ENCODE peak calls at places on chromosomes 16 and 17, in six cellular contexts. One of them, this sample, is unnamed.

GRCh38 chr16:88069397-88070168 is 118.3 kb downstream of the BANP start:
- DNase-seq in right lobe of liver: peak; percentile 45
- DNase-seq in GM10248: peak; percentile 90
- DNase-seq in fibroblast of mammary gland: no peak
- DNase-seq in BE2C: no peak
- DNase-seq in B cell: peak; percentile 94
- DNase-seq in this sample: peak; percentile 77

GRCh38 chr17:44927696-44928095 is 12.4 kb upstream of the GFAP start:
- DNase-seq in B cell: no peak
- DNase-seq in fibroblast of mammary gland: no peak
- DNase-seq in right lobe of liver: no peak
- DNase-seq in GM10248: no peak
- DNase-seq in BE2C: peak; percentile 7
- DNase-seq in this sample: no peak

GRCh38 chr16:86732621-86733297 is 154.4 kb downstream of the FOXL1 start:
- DNase-seq in GM10248: no peak
- DNase-seq in B cell: no peak
- DNase-seq in BE2C: no peak
- DNase-seq in fibroblast of mammary gland: peak; percentile 46
- DNase-seq in right lobe of liver: no peak
- DNase-seq in this sample: no peak

GRCh38 chr16:51326131-51326856 is 175.2 kb upstream of the SALL1 start:
- DNase-seq in BE2C: no peak
- DNase-seq in right lobe of liver: no peak
- DNase-seq in B cell: no peak
- DNase-seq in GM10248: no peak
- DNase-seq in fibroblast of mammary gland: peak; percentile 96
- DNase-seq in this sample: no peak

GRCh38 chr17:41917957-41918391 is 777 bp downstream of the ACLY start:
- DNase-seq in GM10248: peak; percentile 40
- DNase-seq in right lobe of liver: peak; percentile 80
- DNase-seq in BE2C: peak; percentile 91
- DNase-seq in B cell: no peak
- DNase-seq in fibroblast of mammary gland: peak; percentile 41
- DNase-seq in this sample: peak; percentile 19

GRCh38 chr16:89507834-89508590 is at the start of gene SPG7:
- DNase-seq in fibroblast of mammary gland: peak; percentile 79
- DNase-seq in right lobe of liver: peak; percentile 87
- DNase-seq in BE2C: peak; percentile 91
- DNase-seq in B cell: peak; percentile 98
- DNase-seq in GM10248: peak; percentile 98
- DNase-seq in this sample: peak; percentile 75

GRCh38 chr17:82804442-82805191 is 35.2 kb downstream of the ZNF750 start:
- DNase-seq in fibroblast of mammary gland: peak; percentile 92
- DNase-seq in right lobe of liver: no peak
- DNase-seq in BE2C: no peak
- DNase-seq in GM10248: no peak
- DNase-seq in B cell: no peak
- DNase-seq in this sample: no peak

GRCh38 chr17:29867643-29868181 is 62.3 kb downstream of the SSH2 start:
- DNase-seq in GM10248: no peak
- DNase-seq in fibroblast of mammary gland: peak; percentile 18
- DNase-seq in right lobe of liver: no peak
- DNase-seq in BE2C: no peak
- DNase-seq in B cell: peak; percentile 17
- DNase-seq in this sample: no peak

GRCh38 chr17:356671-357434 is 4.2 kb upstream of the RPH3AL start:
- DNase-seq in B cell: no peak
- DNase-seq in fibroblast of mammary gland: no peak
- DNase-seq in GM10248: no peak
- DNase-seq in BE2C: no peak
- DNase-seq in right lobe of liver: peak; percentile 46
- DNase-seq in this sample: no peak

GRCh38 chr16:74626741-74627416 is 20.0 kb upstream of the GLG1 start:
- DNase-seq in right lobe of liver: no peak
- DNase-seq in fibroblast of mammary gland: peak; percentile 77
- DNase-seq in GM10248: peak; percentile 43
- DNase-seq in B cell: no peak
- DNase-seq in BE2C: no peak
- DNase-seq in this sample: no peak

GRCh38 chr16:68658258-68658973 is 13.3 kb downstream of the CDH3 start:
- DNase-seq in right lobe of liver: no peak
- DNase-seq in B cell: no peak
- DNase-seq in GM10248: no peak
- DNase-seq in BE2C: no peak
- DNase-seq in fibroblast of mammary gland: peak; percentile 50
- DNase-seq in this sample: no peak

GRCh38 chr17:45334231-45334630 is 17.4 kb upstream of the MAP3K14 start:
- DNase-seq in B cell: no peak
- DNase-seq in right lobe of liver: no peak
- DNase-seq in BE2C: no peak
- DNase-seq in GM10248: no peak
- DNase-seq in fibroblast of mammary gland: no peak
- DNase-seq in this sample: no peak

GRCh38 chr17:7884581-7885356 is 3.8 kb upstream of the CHD3 start:
- DNase-seq in B cell: peak; percentile 51
- DNase-seq in GM10248: peak; percentile 25
- DNase-seq in fibroblast of mammary gland: no peak
- DNase-seq in right lobe of liver: no peak
- DNase-seq in BE2C: no peak
- DNase-seq in this sample: no peak

GRCh38 chr16:69187387-69187890 is 475 bp downstream of the SNTB2 start:
- DNase-seq in right lobe of liver: peak; percentile 76
- DNase-seq in fibroblast of mammary gland: no peak
- DNase-seq in GM10248: peak; percentile 53
- DNase-seq in BE2C: peak; percentile 71
- DNase-seq in B cell: peak; percentile 68
- DNase-seq in this sample: peak; percentile 37

GRCh38 chr17:36901506-36901905 is 35.8 kb upstream of the LHX1 start:
- DNase-seq in right lobe of liver: no peak
- DNase-seq in B cell: no peak
- DNase-seq in GM10248: no peak
- DNase-seq in BE2C: no peak
- DNase-seq in fibroblast of mammary gland: peak; percentile 1
- DNase-seq in this sample: no peak

GRCh38 chr16:79767597-79768280 is 167.2 kb upstream of the MAF start:
- DNase-seq in right lobe of liver: peak; percentile 68
- DNase-seq in BE2C: no peak
- DNase-seq in B cell: no peak
- DNase-seq in fibroblast of mammary gland: peak; percentile 23
- DNase-seq in GM10248: no peak
- DNase-seq in this sample: peak; percentile 58

GRCh38 chr16:53154513-53154912 is 99.7 kb downstream of the CHD9 start:
- DNase-seq in GM10248: no peak
- DNase-seq in B cell: no peak
- DNase-seq in fibroblast of mammary gland: no peak
- DNase-seq in right lobe of liver: no peak
- DNase-seq in BE2C: peak; percentile 49
- DNase-seq in this sample: no peak

GRCh38 chr16:77789646-77790370 is 1.4 kb downstream of the VAT1L start:
- DNase-seq in BE2C: no peak
- DNase-seq in fibroblast of mammary gland: no peak
- DNase-seq in GM10248: no peak
- DNase-seq in B cell: no peak
- DNase-seq in right lobe of liver: no peak
- DNase-seq in this sample: no peak

GRCh38 chr16:373848-374615 is 3.7 kb upstream of the MRPL28 start:
- DNase-seq in right lobe of liver: no peak
- DNase-seq in B cell: no peak
- DNase-seq in GM10248: no peak
- DNase-seq in fibroblast of mammary gland: no peak
- DNase-seq in BE2C: no peak
- DNase-seq in this sample: no peak

GRCh38 chr17:66351053-66351452 is 48.6 kb downstream of the PRKCA start:
- DNase-seq in B cell: no peak
- DNase-seq in right lobe of liver: no peak
- DNase-seq in fibroblast of mammary gland: no peak
- DNase-seq in GM10248: no peak
- DNase-seq in BE2C: no peak
- DNase-seq in this sample: no peak

GRCh38 chr17:44053130-44053872 is 13.2 kb downstream of the LSM12 start:
- DNase-seq in BE2C: no peak
- DNase-seq in fibroblast of mammary gland: no peak
- DNase-seq in GM10248: no peak
- DNase-seq in right lobe of liver: no peak
- DNase-seq in B cell: no peak
- DNase-seq in this sample: no peak

GRCh38 chr16:84406006-84406963 is 37.9 kb downstream of the ATP2C2 start:
- DNase-seq in BE2C: no peak
- DNase-seq in right lobe of liver: no peak
- DNase-seq in GM10248: no peak
- DNase-seq in fibroblast of mammary gland: no peak
- DNase-seq in B cell: no peak
- DNase-seq in this sample: no peak

GRCh38 chr17:43368740-43369506 is 29.9 kb upstream of the ARL4D start:
- DNase-seq in fibroblast of mammary gland: peak; percentile 78
- DNase-seq in B cell: peak; percentile 72
- DNase-seq in BE2C: no peak
- DNase-seq in GM10248: peak; percentile 56
- DNase-seq in right lobe of liver: peak; percentile 89
- DNase-seq in this sample: peak; percentile 33

GRCh38 chr17:50817142-50817751 is 18.1 kb upstream of the WFIKKN2 start:
- DNase-seq in BE2C: peak; percentile 66
- DNase-seq in fibroblast of mammary gland: peak; percentile 24
- DNase-seq in right lobe of liver: no peak
- DNase-seq in B cell: peak; percentile 73
- DNase-seq in GM10248: peak; percentile 71
- DNase-seq in this sample: peak; percentile 60

GRCh38 chr16:74748710-74749073 is 25.9 kb downstream of the FA2H start:
- DNase-seq in GM10248: no peak
- DNase-seq in BE2C: no peak
- DNase-seq in right lobe of liver: peak; percentile 19
- DNase-seq in B cell: no peak
- DNase-seq in fibroblast of mammary gland: no peak
- DNase-seq in this sample: no peak

GRCh38 chr17:30600830-30601494 is 123.8 kb downstream of the GOSR1 start:
- DNase-seq in right lobe of liver: no peak
- DNase-seq in BE2C: no peak
- DNase-seq in fibroblast of mammary gland: peak; percentile 18
- DNase-seq in B cell: peak; percentile 39
- DNase-seq in GM10248: peak; percentile 40
- DNase-seq in this sample: peak; percentile 18

GRCh38 chr16:66205287-66206167 is 161.0 kb upstream of the CDH5 start:
- DNase-seq in BE2C: no peak
- DNase-seq in B cell: no peak
- DNase-seq in right lobe of liver: no peak
- DNase-seq in GM10248: no peak
- DNase-seq in fibroblast of mammary gland: peak; percentile 74
- DNase-seq in this sample: no peak

GRCh38 chr17:44541884-44542581 is 15.3 kb upstream of the FZD2 start:
- DNase-seq in GM10248: no peak
- DNase-seq in BE2C: no peak
- DNase-seq in right lobe of liver: no peak
- DNase-seq in fibroblast of mammary gland: no peak
- DNase-seq in B cell: no peak
- DNase-seq in this sample: no peak

GRCh38 chr17:57868007-57868774 is 18.3 kb upstream of the MRPS23 start:
- DNase-seq in right lobe of liver: no peak
- DNase-seq in fibroblast of mammary gland: peak; percentile 95
- DNase-seq in GM10248: peak; percentile 89
- DNase-seq in BE2C: peak; percentile 83
- DNase-seq in B cell: peak; percentile 74
- DNase-seq in this sample: peak; percentile 39

DNA sequence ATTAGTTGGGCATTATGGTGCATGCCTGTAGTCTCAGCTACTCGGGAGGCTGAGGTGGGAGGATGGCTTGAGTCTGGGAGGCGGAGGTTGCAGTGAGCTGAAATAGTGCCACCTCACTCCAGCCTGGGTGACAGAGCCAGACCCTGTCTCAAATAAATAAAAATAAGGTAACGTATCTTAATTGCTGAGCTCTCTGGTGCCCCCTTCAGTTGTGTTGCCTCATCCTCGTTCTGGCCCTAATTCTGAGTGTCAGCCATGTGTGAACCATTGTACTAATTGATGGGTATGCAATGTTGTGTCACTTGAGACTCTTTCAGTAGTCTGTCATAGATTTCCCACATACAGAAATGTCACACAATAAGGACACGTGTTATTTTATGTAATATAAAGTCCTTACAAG is 363.1 kb upstream of the RBFOX1 start:
- DNase-seq in BE2C: no peak
- DNase-seq in fibroblast of mammary gland: no peak
- DNase-seq in right lobe of liver: no peak
- DNase-seq in B cell: no peak
- DNase-seq in GM10248: no peak
- DNase-seq in this sample: no peak
- TF ChIP-seq CTCF in BE2C: no peak
- TF ChIP-seq CTCF in fibroblast of mammary gland: no peak
- TF ChIP-seq CTCF in right lobe of liver: no peak
- TF ChIP-seq CTCF in B cell: no peak
- TF ChIP-seq CTCF in GM10248: no peak
- TF ChIP-seq CTCF in this sample: no peak

GRCh38 chr16:28280881-28281836 is 11.2 kb upstream of the SBK1 start:
- DNase-seq in fibroblast of mammary gland: no peak
- DNase-seq in BE2C: no peak
- DNase-seq in GM10248: no peak
- DNase-seq in B cell: no peak
- DNase-seq in right lobe of liver: no peak
- DNase-seq in this sample: no peak
- TF ChIP-seq CTCF in fibroblast of mammary gland: no peak
- TF ChIP-seq CTCF in BE2C: no peak
- TF ChIP-seq CTCF in GM10248: no peak
- TF ChIP-seq CTCF in B cell: no peak
- TF ChIP-seq CTCF in right lobe of liver: no peak
- TF ChIP-seq CTCF in this sample: no peak

DNA sequence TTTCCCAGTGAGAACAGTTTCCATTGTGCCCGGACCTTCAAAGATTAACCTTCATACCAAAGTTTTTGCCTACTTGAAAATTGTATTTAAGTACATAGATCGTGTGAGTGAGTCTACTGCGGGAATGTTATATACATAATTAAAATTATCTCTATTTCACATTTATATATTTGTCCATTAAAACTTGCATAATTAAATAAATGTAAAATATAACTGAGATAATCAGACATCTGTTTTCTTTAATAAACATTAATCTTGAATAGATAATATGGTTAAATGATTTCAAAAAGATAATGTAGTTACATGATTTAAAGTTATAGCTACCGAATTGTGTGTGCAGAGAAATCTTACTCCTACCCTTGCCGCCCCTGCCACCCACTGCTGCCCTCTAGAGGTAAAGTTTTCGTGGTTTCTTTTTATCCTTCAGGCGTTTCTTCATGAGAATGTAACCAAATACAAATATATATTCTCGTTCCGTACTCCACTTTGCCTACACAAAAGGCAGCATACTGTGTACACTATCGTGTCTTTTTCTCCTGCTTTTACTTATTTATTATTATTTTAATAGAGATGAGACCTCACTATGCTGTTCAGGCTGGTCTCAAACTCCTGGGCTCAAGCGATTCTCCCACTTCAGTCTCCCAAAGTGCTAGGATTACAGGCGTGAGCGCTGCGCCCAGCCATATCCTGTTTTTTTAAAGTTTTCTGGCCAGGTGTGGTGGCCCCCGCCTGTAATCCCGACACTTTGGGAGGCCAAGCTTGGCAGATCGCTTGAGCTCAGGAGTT is 35.6 kb downstream of the RPA1 start:
- DNase-seq in right lobe of liver: no peak
- DNase-seq in fibroblast of mammary gland: peak; percentile 41
- DNase-seq in GM10248: peak; percentile 59
- DNase-seq in BE2C: peak; percentile 28
- DNase-seq in B cell: peak; percentile 75
- DNase-seq in this sample: peak; percentile 56
- TF ChIP-seq CTCF in right lobe of liver: peak; percentile 83
- TF ChIP-seq CTCF in fibroblast of mammary gland: peak; percentile 73
- TF ChIP-seq CTCF in GM10248: peak; percentile 42
- TF ChIP-seq CTCF in BE2C: peak; percentile 55
- TF ChIP-seq CTCF in B cell: peak; percentile 93
- TF ChIP-seq CTCF in this sample: peak; percentile 61

GRCh38 chr16:82621796-82622195 is 5.0 kb upstream of the CDH13 start:
- DNase-seq in right lobe of liver: no peak
- DNase-seq in BE2C: no peak
- DNase-seq in GM10248: no peak
- DNase-seq in fibroblast of mammary gland: no peak
- DNase-seq in B cell: no peak
- DNase-seq in this sample: no peak
- TF ChIP-seq CTCF in right lobe of liver: no peak
- TF ChIP-seq CTCF in BE2C: no peak
- TF ChIP-seq CTCF in GM10248: no peak
- TF ChIP-seq CTCF in fibroblast of mammary gland: peak; percentile 13
- TF ChIP-seq CTCF in B cell: no peak
- TF ChIP-seq CTCF in this sample: no peak